ENCODE peak calls at places on chromosomes 7 and 10, in five cellular contexts. One of them, this sample, is unnamed.

GRCh38 chr7:105719395-105719794 is 138.1 kb upstream of the EFCAB10 start:
- DNase-seq in stimulated activated CD4-positive, alpha-beta T cell treated with anti-CD3 and anti-CD28 coated beads, TNF-alpha, amount 100 ng/mL, for 1 hour: no peak
- DNase-seq in hepatocyte: no peak
- DNase-seq in colonic mucosa: no peak
- DNase-seq in GM13977: no peak
- DNase-seq in this sample: no peak

GRCh38 chr10:93063217-93063976 is 2.8 kb downstream of the CYP26C1 start:
- DNase-seq in stimulated activated CD4-positive, alpha-beta T cell treated with anti-CD3 and anti-CD28 coated beads, TNF-alpha, amount 100 ng/mL, for 1 hour: no peak
- DNase-seq in hepatocyte: no peak
- DNase-seq in colonic mucosa: no peak
- DNase-seq in GM13977: peak; percentile 39
- DNase-seq in this sample: no peak

GRCh38 chr10:75736889-75737610 is 305.6 kb downstream of the LRMDA start:
- DNase-seq in stimulated activated CD4-positive, alpha-beta T cell treated with anti-CD3 and anti-CD28 coated beads, TNF-alpha, amount 100 ng/mL, for 1 hour: no peak
- DNase-seq in hepatocyte: no peak
- DNase-seq in colonic mucosa: no peak
- DNase-seq in GM13977: no peak
- DNase-seq in this sample: no peak

GRCh38 chr10:43263551-43264323 is 3.1 kb downstream of the RASGEF1A start:
- DNase-seq in stimulated activated CD4-positive, alpha-beta T cell treated with anti-CD3 and anti-CD28 coated beads, TNF-alpha, amount 100 ng/mL, for 1 hour: no peak
- DNase-seq in hepatocyte: no peak
- DNase-seq in colonic mucosa: no peak
- DNase-seq in GM13977: peak; percentile 45
- DNase-seq in this sample: no peak

GRCh38 chr10:10819206-10819856 is 198.3 kb upstream of the CELF2 start:
- DNase-seq in stimulated activated CD4-positive, alpha-beta T cell treated with anti-CD3 and anti-CD28 coated beads, TNF-alpha, amount 100 ng/mL, for 1 hour: no peak
- DNase-seq in hepatocyte: no peak
- DNase-seq in colonic mucosa: no peak
- DNase-seq in GM13977: no peak
- DNase-seq in this sample: no peak

GRCh38 chr10:35042783-35043182 is 47.4 kb downstream of the CUL2 start:
- DNase-seq in stimulated activated CD4-positive, alpha-beta T cell treated with anti-CD3 and anti-CD28 coated beads, TNF-alpha, amount 100 ng/mL, for 1 hour: no peak
- DNase-seq in hepatocyte: peak; percentile 11
- DNase-seq in colonic mucosa: no peak
- DNase-seq in GM13977: no peak
- DNase-seq in this sample: no peak

GRCh38 chr7:46525876-46526275 is 604.8 kb upstream of the IGFBP3 start:
- DNase-seq in stimulated activated CD4-positive, alpha-beta T cell treated with anti-CD3 and anti-CD28 coated beads, TNF-alpha, amount 100 ng/mL, for 1 hour: no peak
- DNase-seq in hepatocyte: no peak
- DNase-seq in colonic mucosa: peak; percentile 32
- DNase-seq in GM13977: no peak
- DNase-seq in this sample: no peak

GRCh38 chr7:632831-633210 is 93.7 kb upstream of the DNAAF5 start:
- DNase-seq in stimulated activated CD4-positive, alpha-beta T cell treated with anti-CD3 and anti-CD28 coated beads, TNF-alpha, amount 100 ng/mL, for 1 hour: no peak
- DNase-seq in hepatocyte: no peak
- DNase-seq in colonic mucosa: no peak
- DNase-seq in GM13977: no peak
- DNase-seq in this sample: no peak

GRCh38 chr10:132977807-132978206 is 35.4 kb upstream of the CFAP46 start:
- DNase-seq in stimulated activated CD4-positive, alpha-beta T cell treated with anti-CD3 and anti-CD28 coated beads, TNF-alpha, amount 100 ng/mL, for 1 hour: no peak
- DNase-seq in hepatocyte: no peak
- DNase-seq in colonic mucosa: no peak
- DNase-seq in GM13977: no peak
- DNase-seq in this sample: no peak

GRCh38 chr10:132812544-132812943 is 26.6 kb upstream of the NKX6-2 start:
- DNase-seq in stimulated activated CD4-positive, alpha-beta T cell treated with anti-CD3 and anti-CD28 coated beads, TNF-alpha, amount 100 ng/mL, for 1 hour: no peak
- DNase-seq in hepatocyte: no peak
- DNase-seq in colonic mucosa: no peak
- DNase-seq in GM13977: no peak
- DNase-seq in this sample: no peak

GRCh38 chr7:7956531-7957221 is 11.9 kb upstream of the GLCCI1 start:
- DNase-seq in stimulated activated CD4-positive, alpha-beta T cell treated with anti-CD3 and anti-CD28 coated beads, TNF-alpha, amount 100 ng/mL, for 1 hour: no peak
- DNase-seq in hepatocyte: no peak
- DNase-seq in colonic mucosa: no peak
- DNase-seq in GM13977: no peak
- DNase-seq in this sample: no peak

GRCh38 chr10:29120216-29120615 is 168.7 kb upstream of the LYZL1 start:
- DNase-seq in stimulated activated CD4-positive, alpha-beta T cell treated with anti-CD3 and anti-CD28 coated beads, TNF-alpha, amount 100 ng/mL, for 1 hour: no peak
- DNase-seq in hepatocyte: peak; percentile 61
- DNase-seq in colonic mucosa: no peak
- DNase-seq in GM13977: no peak
- DNase-seq in this sample: no peak

GRCh38 chr10:19659920-19660655 is 156.1 kb upstream of the PLXDC2 start:
- DNase-seq in stimulated activated CD4-positive, alpha-beta T cell treated with anti-CD3 and anti-CD28 coated beads, TNF-alpha, amount 100 ng/mL, for 1 hour: no peak
- DNase-seq in hepatocyte: no peak
- DNase-seq in colonic mucosa: no peak
- DNase-seq in GM13977: no peak
- DNase-seq in this sample: no peak

GRCh38 chr10:70518695-70519094 is 40.1 kb downstream of the PALD1 start:
- DNase-seq in stimulated activated CD4-positive, alpha-beta T cell treated with anti-CD3 and anti-CD28 coated beads, TNF-alpha, amount 100 ng/mL, for 1 hour: no peak
- DNase-seq in hepatocyte: no peak
- DNase-seq in colonic mucosa: no peak
- DNase-seq in GM13977: no peak
- DNase-seq in this sample: no peak

GRCh38 chr10:78433722-78434535 is 400.3 kb downstream of the RPS24 start:
- DNase-seq in stimulated activated CD4-positive, alpha-beta T cell treated with anti-CD3 and anti-CD28 coated beads, TNF-alpha, amount 100 ng/mL, for 1 hour: no peak
- DNase-seq in hepatocyte: no peak
- DNase-seq in colonic mucosa: no peak
- DNase-seq in GM13977: no peak
- DNase-seq in this sample: no peak

GRCh38 chr10:72061491-72061890 is 26.9 kb downstream of the SPOCK2 start:
- DNase-seq in stimulated activated CD4-positive, alpha-beta T cell treated with anti-CD3 and anti-CD28 coated beads, TNF-alpha, amount 100 ng/mL, for 1 hour: no peak
- DNase-seq in hepatocyte: no peak
- DNase-seq in colonic mucosa: no peak
- DNase-seq in GM13977: no peak
- DNase-seq in this sample: no peak

GRCh38 chr7:17989546-17989945 is 38.1 kb downstream of the PRPS1L1 start:
- DNase-seq in stimulated activated CD4-positive, alpha-beta T cell treated with anti-CD3 and anti-CD28 coated beads, TNF-alpha, amount 100 ng/mL, for 1 hour: no peak
- DNase-seq in hepatocyte: no peak
- DNase-seq in colonic mucosa: peak; percentile 60
- DNase-seq in GM13977: no peak
- DNase-seq in this sample: no peak

GRCh38 chr10:112950714-112951348 is 784 bp downstream of the TCF7L2 start:
- DNase-seq in stimulated activated CD4-positive, alpha-beta T cell treated with anti-CD3 and anti-CD28 coated beads, TNF-alpha, amount 100 ng/mL, for 1 hour: no peak
- DNase-seq in hepatocyte: peak; percentile 53
- DNase-seq in colonic mucosa: peak; percentile 48
- DNase-seq in GM13977: peak; percentile 16
- DNase-seq in this sample: peak; percentile 9

GRCh38 chr7:149598721-149599308 is 101.2 kb upstream of the ZNF746 start:
- DNase-seq in stimulated activated CD4-positive, alpha-beta T cell treated with anti-CD3 and anti-CD28 coated beads, TNF-alpha, amount 100 ng/mL, for 1 hour: no peak
- DNase-seq in hepatocyte: peak; percentile 38
- DNase-seq in colonic mucosa: peak; percentile 36
- DNase-seq in GM13977: peak; percentile 31
- DNase-seq in this sample: peak; percentile 65

GRCh38 chr10:16996530-16996964 is 133.1 kb downstream of the CUBN start:
- DNase-seq in stimulated activated CD4-positive, alpha-beta T cell treated with anti-CD3 and anti-CD28 coated beads, TNF-alpha, amount 100 ng/mL, for 1 hour: no peak
- DNase-seq in hepatocyte: no peak
- DNase-seq in colonic mucosa: no peak
- DNase-seq in GM13977: no peak
- DNase-seq in this sample: no peak

GRCh38 chr10:104117839-104118323 is 4.1 kb upstream of the SFR1 start:
- DNase-seq in stimulated activated CD4-positive, alpha-beta T cell treated with anti-CD3 and anti-CD28 coated beads, TNF-alpha, amount 100 ng/mL, for 1 hour: no peak
- DNase-seq in hepatocyte: peak; percentile 14
- DNase-seq in colonic mucosa: no peak
- DNase-seq in GM13977: no peak
- DNase-seq in this sample: no peak

GRCh38 chr10:52135101-52135500 is 179.0 kb upstream of the DKK1 start:
- DNase-seq in stimulated activated CD4-positive, alpha-beta T cell treated with anti-CD3 and anti-CD28 coated beads, TNF-alpha, amount 100 ng/mL, for 1 hour: no peak
- DNase-seq in hepatocyte: no peak
- DNase-seq in colonic mucosa: no peak
- DNase-seq in GM13977: no peak
- DNase-seq in this sample: no peak

GRCh38 chr7:112495820-112496462 is 15.2 kb downstream of the LSMEM1 start:
- DNase-seq in stimulated activated CD4-positive, alpha-beta T cell treated with anti-CD3 and anti-CD28 coated beads, TNF-alpha, amount 100 ng/mL, for 1 hour: no peak
- DNase-seq in hepatocyte: peak; percentile 59
- DNase-seq in colonic mucosa: peak; percentile 47
- DNase-seq in GM13977: peak; percentile 28
- DNase-seq in this sample: peak; percentile 53

GRCh38 chr10:123044391-123044790 is 35.6 kb downstream of the ACADSB start:
- DNase-seq in stimulated activated CD4-positive, alpha-beta T cell treated with anti-CD3 and anti-CD28 coated beads, TNF-alpha, amount 100 ng/mL, for 1 hour: no peak
- DNase-seq in hepatocyte: no peak
- DNase-seq in colonic mucosa: no peak
- DNase-seq in GM13977: no peak
- DNase-seq in this sample: no peak

GRCh38 chr10:89171996-89172395 is 35.1 kb downstream of the CH25H start:
- DNase-seq in stimulated activated CD4-positive, alpha-beta T cell treated with anti-CD3 and anti-CD28 coated beads, TNF-alpha, amount 100 ng/mL, for 1 hour: no peak
- DNase-seq in hepatocyte: no peak
- DNase-seq in colonic mucosa: no peak
- DNase-seq in GM13977: no peak
- DNase-seq in this sample: no peak

GRCh38 chr7:55360486-55360885 is 4.7 kb upstream of the LANCL2 start:
- DNase-seq in stimulated activated CD4-positive, alpha-beta T cell treated with anti-CD3 and anti-CD28 coated beads, TNF-alpha, amount 100 ng/mL, for 1 hour: no peak
- DNase-seq in hepatocyte: no peak
- DNase-seq in colonic mucosa: no peak
- DNase-seq in GM13977: no peak
- DNase-seq in this sample: no peak

GRCh38 chr7:149873968-149874643 is at the start of gene ATP6V0E2:
- DNase-seq in stimulated activated CD4-positive, alpha-beta T cell treated with anti-CD3 and anti-CD28 coated beads, TNF-alpha, amount 100 ng/mL, for 1 hour: no peak
- DNase-seq in hepatocyte: no peak
- DNase-seq in colonic mucosa: peak; percentile 23
- DNase-seq in GM13977: no peak
- DNase-seq in this sample: no peak

GRCh38 chr10:9608592-9608991 is 1409.1 kb upstream of the CELF2 start:
- DNase-seq in stimulated activated CD4-positive, alpha-beta T cell treated with anti-CD3 and anti-CD28 coated beads, TNF-alpha, amount 100 ng/mL, for 1 hour: no peak
- DNase-seq in hepatocyte: peak; percentile 32
- DNase-seq in colonic mucosa: no peak
- DNase-seq in GM13977: no peak
- DNase-seq in this sample: no peak

GRCh38 chr10:124928084-124928483 is 13.8 kb upstream of the ZRANB1 start:
- DNase-seq in stimulated activated CD4-positive, alpha-beta T cell treated with anti-CD3 and anti-CD28 coated beads, TNF-alpha, amount 100 ng/mL, for 1 hour: no peak
- DNase-seq in hepatocyte: no peak
- DNase-seq in colonic mucosa: no peak
- DNase-seq in GM13977: no peak
- DNase-seq in this sample: no peak

GRCh38 chr10:88386204-88386877 is 196.8 kb downstream of the RNLS start:
- DNase-seq in stimulated activated CD4-positive, alpha-beta T cell treated with anti-CD3 and anti-CD28 coated beads, TNF-alpha, amount 100 ng/mL, for 1 hour: no peak
- DNase-seq in hepatocyte: peak; percentile 53
- DNase-seq in colonic mucosa: peak; percentile 64
- DNase-seq in GM13977: peak; percentile 17
- DNase-seq in this sample: peak; percentile 83

GRCh38 chr10:13563481-13564445 is 23.0 kb upstream of the PRPF18 start:
- DNase-seq in stimulated activated CD4-positive, alpha-beta T cell treated with anti-CD3 and anti-CD28 coated beads, TNF-alpha, amount 100 ng/mL, for 1 hour: no peak
- DNase-seq in hepatocyte: no peak
- DNase-seq in colonic mucosa: no peak
- DNase-seq in GM13977: no peak
- DNase-seq in this sample: no peak

GRCh38 chr10:60235001-60235400 is 154.7 kb downstream of the ANK3 start:
- DNase-seq in stimulated activated CD4-positive, alpha-beta T cell treated with anti-CD3 and anti-CD28 coated beads, TNF-alpha, amount 100 ng/mL, for 1 hour: no peak
- DNase-seq in hepatocyte: no peak
- DNase-seq in colonic mucosa: no peak
- DNase-seq in GM13977: no peak
- DNase-seq in this sample: no peak

GRCh38 chr10:124294811-124295770 is 123.6 kb downstream of the OAT start:
- DNase-seq in stimulated activated CD4-positive, alpha-beta T cell treated with anti-CD3 and anti-CD28 coated beads, TNF-alpha, amount 100 ng/mL, for 1 hour: no peak
- DNase-seq in hepatocyte: no peak
- DNase-seq in colonic mucosa: no peak
- DNase-seq in GM13977: no peak
- DNase-seq in this sample: no peak